ENCODE peak calls at places on chromosome 10, in nine cellular contexts. S is IMR-90; E is T-helper 2 cell; B is upper lobe of left lung; P is NCI-H345; I is cardiac muscle cell; M is cardiac fibroblast; H is ELR; Y is stimulated activated CD4-positive, alpha-beta T cell treated with anti-CD3 and anti-CD28 coated beads, Interleukin-1b, Interleukin-23, amount 100 ng/mL, for 24 hours. J is an unnamed sample.

GRCh38 chr10:98528166-98528784 is 81.5 kb upstream of the HPS1 start:
- DNase-seq in S (peak), E (no peak), B (no peak), P (peak), I (no peak), M (no peak), H (peak), Y (no peak), J (no peak)

GRCh38 chr10:95831076-95831475 is 75.1 kb downstream of the ENTPD1 start:
- DNase-seq in S (no peak), E (peak), B (no peak), P (no peak), I (no peak), M (no peak), H (no peak), Y (no peak), J (no peak)

GRCh38 chr10:97648557-97649404 is 8.3 kb downstream of the PI4K2A start:
- DNase-seq in S (peak), E (peak), B (no peak), P (no peak), I (peak), M (peak), H (peak), Y (no peak), J (no peak)

GRCh38 chr10:33193867-33194521 is 140.5 kb downstream of the NRP1 start:
- DNase-seq in S (peak), E (no peak), B (no peak), P (no peak), I (peak), M (peak), H (peak), Y (no peak), J (no peak)

GRCh38 chr10:88979153-88979562 is 11.4 kb upstream of the FAS start:
- DNase-seq in S (peak), E (no peak), B (peak), P (no peak), I (peak), M (peak), H (peak), Y (no peak), J (no peak)

GRCh38 chr10:92238062-92238585 is 52.8 kb downstream of the CPEB3 start:
- DNase-seq in S (no peak), E (no peak), B (no peak), P (no peak), I (no peak), M (no peak), H (no peak), Y (no peak), J (no peak)

GRCh38 chr10:30697806-30698205 is 68.3 kb upstream of the LYZL2 start:
- DNase-seq in S (no peak), E (no peak), B (no peak), P (no peak), I (no peak), M (no peak), H (no peak), Y (no peak), J (no peak)

GRCh38 chr10:124677871-124678565 is 66.2 kb downstream of the FAM53B start:
- DNase-seq in S (peak), E (peak), B (no peak), P (no peak), I (peak), M (peak), H (no peak), Y (no peak), J (no peak)